ENCODE peak calls at places on chromosomes 13 and 19, in five cellular contexts. H is tibial nerve; X is PC-9; U is CD8-positive, alpha-beta T cell; R is aorta. F is an unnamed sample.
A peak's percentile ranks its signal among the peaks of the same experiment; 100 is the strongest.

GRCh38 chr13:20848944-20849343 is 53.6 kb downstream of the XPO4 start:
- DNase-seq in H (no peak), X (no peak), U (no peak), R (no peak), F (no peak)

GRCh38 chr19:6357995-6358394 is 3.3 kb upstream of the CLPP start:
- DNase-seq in H (no peak), X (peak; percentile 37), U (no peak), R (no peak), F (no peak)

GRCh38 chr19:46023311-46023779 is 492 bp upstream of the PGLYRP1 start:
- DNase-seq in H (no peak), X (no peak), U (no peak), R (peak; percentile 30), F (no peak)

GRCh38 chr19:3360494-3361383 is 5.6 kb upstream of the NFIC start:
- DNase-seq in H (no peak), X (no peak), U (peak; percentile 35), R (peak; percentile 84), F (peak; percentile 84)

GRCh38 chr19:2254052-2254872 is 2.0 kb downstream of the JSRP1 start:
- DNase-seq in H (no peak), X (no peak), U (no peak), R (no peak), F (no peak)

GRCh38 chr19:30153326-30154210 is 211.5 kb downstream of the URI1 start:
- DNase-seq in H (no peak), X (no peak), U (no peak), R (no peak), F (no peak)

GRCh38 chr13:49086711-49087110 is 111.0 kb downstream of the FNDC3A start:
- DNase-seq in H (no peak), X (peak; percentile 48), U (no peak), R (no peak), F (no peak)

GRCh38 chr13:51519839-51520238 is 64.4 kb upstream of the WDFY2 start:
- DNase-seq in H (no peak), X (peak; percentile 60), U (no peak), R (no peak), F (no peak)

GRCh38 chr13:42985312-42986175 is 6.5 kb downstream of the EPSTI1 start:
- DNase-seq in H (peak; percentile 44), X (no peak), U (no peak), R (no peak), F (no peak)
- H3K27ac ChIP-seq in H (peak overlapping the region; percentile 50), X (peak overlapping the region; percentile 19), U (no peak overlapping the region), R (no peak overlapping the region), F (no peak overlapping the region)

GRCh38 chr19:33040994-33041827 is 23.5 kb downstream of the RHPN2 start:
- DNase-seq in H (no peak), X (peak; percentile 97), U (no peak), R (no peak), F (peak; percentile 15)
- H3K27ac ChIP-seq in H (peak overlapping the region; percentile 72), X (peak overlapping the region; percentile 98), U (no peak overlapping the region), R (no peak overlapping the region), F (no peak overlapping the region)

GRCh38 chr19:55678121-55678671 is 3.2 kb downstream of the EPN1 start:
- DNase-seq in H (peak; percentile 16), X (no peak), U (no peak), R (peak; percentile 82), F (peak; percentile 55)
- H3K27ac ChIP-seq in H (peak overlapping the region; percentile 59), X (no peak overlapping the region), U (no peak overlapping the region), R (no peak overlapping the region), F (no peak overlapping the region)

GRCh38 chr19:51091895-51092873 is 9.5 kb upstream of the KLK14 start:
- DNase-seq in H (no peak), X (no peak), U (no peak), R (no peak), F (no peak)
- H3K27ac ChIP-seq in H (no peak overlapping the region), X (no peak overlapping the region), U (no peak overlapping the region), R (no peak overlapping the region), F (no peak overlapping the region)

DNA sequence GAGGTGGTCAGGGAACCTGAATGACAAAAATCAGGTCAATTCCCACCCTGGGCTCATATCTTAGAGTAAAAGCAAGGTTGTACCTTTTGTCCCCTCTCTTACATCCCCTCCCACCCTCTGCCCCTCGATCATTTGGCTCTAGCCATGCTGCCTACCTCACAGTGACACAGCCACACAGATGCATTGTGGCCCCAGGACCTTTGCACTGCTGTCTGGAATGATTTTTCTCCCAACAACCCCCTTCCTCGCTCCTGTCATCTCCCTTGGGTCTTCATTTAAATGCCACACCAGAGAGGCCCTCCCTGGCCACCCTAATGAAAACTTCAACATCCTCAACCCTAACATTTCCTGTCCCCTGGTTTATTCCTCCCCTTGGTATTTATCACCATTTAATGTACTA is 4.3 kb downstream of the MYH14 start:
- DNase-seq in H (no peak), X (no peak), U (no peak), R (peak; percentile 3), F (no peak)
- H3K27ac ChIP-seq in H (no peak overlapping the region), X (no peak overlapping the region), U (no peak overlapping the region), R (no peak overlapping the region), F (no peak overlapping the region)

GRCh38 chr19:54275951-54276350 is 5.0 kb downstream of the LILRB2 start:
- DNase-seq in H (no peak), X (no peak), U (no peak), R (no peak), F (no peak)
- H3K27ac ChIP-seq in H (no peak overlapping the region), X (no peak overlapping the region), U (no peak overlapping the region), R (no peak overlapping the region), F (no peak overlapping the region)

F was measured in substantia nigra.